ENCODE peak calls at places on chromosomes 5 and 9, in seven cellular contexts. T is epithelial cell of esophagus; C is adrenal gland; Q is uterus; D is transverse colon; W is CD8-positive, alpha-beta T cell; E is astrocyte of the spinal cord. V is an unnamed sample.

GRCh38 chr5:84378420-84378819 is 6.3 kb downstream of the EDIL3 start:
- DNase-seq in T (no peak), C (no peak), Q (no peak), D (no peak), W (no peak), E (peak), V (no peak)

GRCh38 chr9:134966697-134967546 is 49.2 kb upstream of the FCN1 start:
- DNase-seq in T (no peak), C (no peak), Q (no peak), D (no peak), W (no peak), E (no peak), V (no peak)

GRCh38 chr9:111099199-111100005 is 61.1 kb upstream of the LPAR1 start:
- DNase-seq in T (no peak), C (no peak), Q (no peak), D (no peak), W (no peak), E (no peak), V (no peak)

GRCh38 chr5:132263548-132264261 is 6.2 kb downstream of the PDLIM4 start:
- DNase-seq in T (peak), C (peak), Q (peak), D (peak), W (no peak), E (peak), V (peak)

GRCh38 chr9:137365056-137365455 is 57.9 kb downstream of the EXD3 start:
- DNase-seq in T (no peak), C (no peak), Q (no peak), D (no peak), W (no peak), E (no peak), V (no peak)

GRCh38 chr5:74994791-74995190 is 57.6 kb downstream of the GCNT4 start:
- DNase-seq in T (no peak), C (no peak), Q (no peak), D (no peak), W (no peak), E (no peak), V (no peak)

GRCh38 chr5:122500245-122501086 is 188.4 kb downstream of the SNCAIP start:
- DNase-seq in T (peak), C (peak), Q (peak), D (no peak), W (no peak), E (peak), V (no peak)

GRCh38 chr5:132264546-132265335 is 7.2 kb downstream of the PDLIM4 start:
- DNase-seq in T (no peak), C (no peak), Q (peak), D (no peak), W (no peak), E (no peak), V (no peak)

GRCh38 chr5:163498886-163499285 is 6.5 kb upstream of the MAT2B start:
- DNase-seq in T (peak), C (no peak), Q (no peak), D (no peak), W (no peak), E (peak), V (peak)

GRCh38 chr5:140109050-140109817 is 4.7 kb upstream of the PURA start:
- DNase-seq in T (no peak), C (peak), Q (peak), D (no peak), W (no peak), E (peak), V (no peak)

GRCh38 chr9:137802521-137803243 is 74.9 kb upstream of the CACNA1B start:
- DNase-seq in T (no peak), C (no peak), Q (no peak), D (no peak), W (no peak), E (no peak), V (peak)

GRCh38 chr9:93709600-93710369 is 133.4 kb downstream of the PHF2 start:
- DNase-seq in T (no peak), C (no peak), Q (no peak), D (no peak), W (no peak), E (no peak), V (no peak)

GRCh38 chr5:677131-678101 is 15.7 kb downstream of the TPPP start:
- DNase-seq in T (no peak), C (no peak), Q (peak), D (no peak), W (peak), E (no peak), V (no peak)

GRCh38 chr9:70413427-70413797 is 1.0 kb downstream of the KLF9 start:
- DNase-seq in T (no peak), C (no peak), Q (no peak), D (no peak), W (peak), E (no peak), V (no peak)

GRCh38 chr5:146447734-146448380 is 724 bp downstream of the TCERG1 start:
- DNase-seq in T (peak), C (peak), Q (no peak), D (peak), W (peak), E (peak), V (peak)

GRCh38 chr9:14960881-14961280 is 50.7 kb upstream of the FREM1 start:
- DNase-seq in T (peak), C (no peak), Q (no peak), D (no peak), W (no peak), E (no peak), V (peak)

GRCh38 chr5:2297991-2298390 is 415.3 kb upstream of the IRX4 start:
- DNase-seq in T (no peak), C (no peak), Q (no peak), D (no peak), W (no peak), E (no peak), V (no peak)

GRCh38 chr5:146130440-146131045 is 25.2 kb upstream of the PLAC8L1 start:
- DNase-seq in T (peak), C (no peak), Q (no peak), D (no peak), W (no peak), E (peak), V (peak)

GRCh38 chr9:87664153-87665060 is 61.5 kb upstream of the CTSL start:
- DNase-seq in T (no peak), C (no peak), Q (no peak), D (no peak), W (no peak), E (no peak), V (no peak)

GRCh38 chr9:26723486-26723885 is 169.1 kb downstream of the CAAP1 start:
- DNase-seq in T (peak), C (peak), Q (peak), D (peak), W (no peak), E (peak), V (peak)

GRCh38 chr5:43338856-43339255 is 25.6 kb upstream of the HMGCS1 start:
- DNase-seq in T (peak), C (no peak), Q (no peak), D (no peak), W (no peak), E (no peak), V (peak)

DNA sequence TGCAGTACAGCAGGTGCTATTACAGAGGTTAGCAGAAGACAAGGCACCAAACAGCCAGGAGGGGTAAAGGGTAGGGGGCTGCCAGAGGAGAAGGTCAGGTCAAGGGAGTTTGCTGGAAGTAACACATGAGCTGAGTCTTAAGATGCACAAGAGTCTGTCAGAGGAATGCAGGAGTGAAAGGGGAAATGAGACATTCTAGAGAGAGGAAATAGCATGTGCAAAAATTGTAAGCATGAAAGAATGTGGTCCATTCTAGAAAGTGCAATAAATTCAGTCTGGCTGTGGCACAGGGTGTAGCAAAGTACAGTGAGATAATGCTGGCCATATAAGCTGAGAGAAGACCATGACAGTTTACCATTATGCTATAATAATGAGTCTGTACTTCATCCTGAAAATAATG is 6.6 kb downstream of the GOLGA1 start:
- DNase-seq in T (no peak), C (no peak), Q (no peak), D (no peak), W (no peak), E (peak), V (peak)
- H3K4me3 ChIP-seq in T (no peak), C (no peak), Q (no peak), D (no peak), W (no peak), E (no peak), V (no peak)

GRCh38 chr5:172770374-172770674 is 671 bp downstream of the DUSP1 start:
- DNase-seq in T (no peak), C (no peak), Q (no peak), D (no peak), W (no peak), E (peak), V (no peak)
- H3K4me3 ChIP-seq in T (peak), C (peak), Q (peak), D (peak), W (peak), E (peak), V (peak)

GRCh38 chr9:92384373-92384772 is 20.0 kb downstream of the OGN start:
- DNase-seq in T (peak), C (no peak), Q (no peak), D (no peak), W (no peak), E (peak), V (peak)
- H3K4me3 ChIP-seq in T (no peak), C (no peak), Q (no peak), D (no peak), W (no peak), E (no peak), V (no peak)

DNA sequence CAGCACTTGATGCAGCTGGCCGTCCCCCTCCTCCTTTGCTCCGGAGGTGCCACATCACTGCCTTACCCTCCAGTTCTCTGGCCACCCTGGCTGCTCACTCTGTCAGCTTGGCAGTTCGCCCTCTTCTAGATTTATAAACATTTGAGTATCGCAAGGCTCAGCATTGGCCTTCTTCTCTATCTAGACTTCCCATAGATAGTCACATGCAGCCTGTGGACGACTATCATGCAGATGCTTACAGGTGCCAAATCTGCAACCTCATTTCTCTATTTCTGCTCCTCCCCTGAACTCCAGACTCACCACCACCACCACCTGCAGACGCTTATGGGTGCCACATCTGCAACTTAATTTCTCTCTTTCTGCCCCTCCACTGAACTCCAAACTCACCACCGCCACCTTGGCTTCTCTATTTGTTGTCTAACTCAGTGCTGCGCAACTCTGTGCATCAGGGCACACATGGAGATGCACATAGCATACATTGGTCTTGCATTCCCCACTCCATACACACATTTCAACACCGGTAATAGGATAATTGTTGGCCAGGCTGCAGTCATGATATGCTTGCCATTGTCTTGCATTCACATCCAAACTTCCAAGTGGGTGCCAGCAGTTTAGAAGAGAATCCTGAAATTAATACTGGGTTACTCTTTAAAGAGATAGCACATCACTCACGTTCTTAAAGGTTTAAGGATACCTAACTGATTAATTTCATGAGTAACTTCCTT is 1.9 kb upstream of the DAP start:
- DNase-seq in T (no peak), C (no peak), Q (peak), D (no peak), W (no peak), E (no peak), V (no peak)
- H3K4me3 ChIP-seq in T (no peak), C (no peak), Q (no peak), D (no peak), W (no peak), E (no peak), V (no peak)

GRCh38 chr9:92538541-92538940 is 2.8 kb upstream of the ECM2 start:
- DNase-seq in T (no peak), C (no peak), Q (no peak), D (no peak), W (no peak), E (peak), V (no peak)

GRCh38 chr9:92530893-92531292 is 4.9 kb downstream of the ECM2 start:
- DNase-seq in T (no peak), C (no peak), Q (no peak), D (no peak), W (no peak), E (no peak), V (no peak)

GRCh38 chr9:92534199-92535159 is 1.3 kb downstream of the ECM2 start:
- DNase-seq in T (no peak), C (no peak), Q (no peak), D (no peak), W (no peak), E (no peak), V (peak)

DNA sequence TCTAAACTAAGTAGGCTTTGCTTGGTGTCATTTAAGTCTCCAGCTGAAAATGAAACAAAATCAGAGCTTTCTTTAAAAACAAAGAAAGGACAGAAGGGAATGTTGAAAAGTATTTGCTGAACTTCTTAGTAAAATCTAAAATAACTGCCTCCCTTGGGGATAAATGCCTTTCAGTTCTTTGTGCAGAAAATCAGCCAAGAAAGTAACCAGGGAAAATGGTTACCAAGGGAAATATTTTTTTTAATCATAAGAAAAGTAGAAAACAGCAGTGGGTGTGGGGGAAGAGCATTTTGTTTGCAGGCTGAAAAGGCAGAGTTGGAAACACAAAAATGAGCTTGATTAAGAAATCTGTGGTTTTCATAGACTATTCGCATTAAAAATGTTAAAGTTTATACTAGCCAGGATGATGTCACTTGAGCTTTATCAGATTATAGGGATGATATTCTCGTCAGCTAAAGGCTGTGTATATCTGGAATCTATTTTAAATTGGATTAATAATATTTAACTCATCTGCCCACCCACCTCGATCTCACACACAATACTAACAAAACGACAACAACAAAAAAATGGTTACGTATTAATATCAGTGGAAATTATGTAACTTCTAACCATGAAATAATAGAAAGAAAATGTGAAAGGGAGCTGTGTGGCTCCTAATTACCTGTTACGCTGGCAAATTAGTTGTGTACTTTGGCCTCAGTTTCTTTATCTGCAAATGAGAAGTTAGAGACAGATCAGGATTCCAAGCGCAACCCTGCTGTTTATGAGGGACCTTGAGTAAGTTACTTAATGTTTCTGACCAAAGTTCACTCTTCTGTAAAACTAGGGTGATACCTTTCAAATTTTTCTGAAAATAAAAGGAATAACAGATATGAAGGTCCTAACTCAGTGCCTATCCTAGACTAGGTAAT is at the start of gene ECM2:
- DNase-seq in T (no peak), C (no peak), Q (no peak), D (no peak), W (no peak), E (peak), V (no peak)
- H3K4me3 ChIP-seq in T (no peak), C (peak), Q (peak), D (no peak), W (no peak), E (no peak), V (no peak)

DNA sequence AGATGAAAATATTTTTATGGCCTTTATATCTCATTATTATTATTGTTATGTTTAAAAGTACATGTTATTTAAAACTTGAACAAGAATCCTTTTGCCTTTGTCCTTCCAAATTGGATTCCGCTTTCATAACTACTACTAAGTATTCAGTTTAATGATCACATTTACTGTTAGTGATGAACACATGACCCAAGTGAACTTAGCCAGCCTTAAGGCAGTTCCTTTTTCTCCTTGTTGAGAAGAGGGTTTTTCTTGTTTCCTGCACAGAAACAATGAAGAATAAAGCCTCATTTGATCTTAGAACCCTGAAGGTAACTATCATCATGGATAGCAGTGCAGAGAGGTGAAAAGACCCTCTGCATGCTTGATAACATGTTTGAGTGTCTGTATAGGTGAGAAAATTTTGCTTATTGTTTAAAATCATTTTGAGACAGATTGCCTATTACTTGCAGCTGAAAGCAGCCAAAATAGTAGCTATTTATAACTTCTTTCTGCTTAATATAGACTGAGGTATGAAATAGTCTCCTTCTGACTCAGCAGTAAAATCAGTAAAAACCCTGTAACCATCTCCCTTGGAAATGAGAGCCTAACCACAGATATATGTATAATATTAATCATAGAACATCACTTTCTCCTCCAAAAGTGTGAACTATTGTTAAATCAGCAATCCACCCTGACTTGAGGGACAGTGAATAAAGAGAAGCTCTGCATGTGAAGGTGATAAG is 266.2 kb downstream of the SPATA31D1 start:
- DNase-seq in T (no peak), C (no peak), Q (no peak), D (no peak), W (no peak), E (peak), V (peak)
- H3K4me3 ChIP-seq in T (no peak), C (no peak), Q (no peak), D (no peak), W (no peak), E (no peak), V (no peak)

V was measured in bronchial epithelial cell.